ENCODE peak calls at places on chromosome 15, in seven cellular contexts. T, J, H, V, R, X and Z are unnamed samples.

GRCh38 chr15:36831915-36832310 is 252.5 kb downstream of the CDIN1 start:
- DNase-seq in T (no peak), V (no peak), J (no peak), X (no peak), H (no peak), R (no peak), Z (no peak)

GRCh38 chr15:96369825-96370621 is 39.5 kb downstream of the NR2F2 start:
- DNase-seq in T (no peak), H (peak; percentile 73), X (no peak), R (no peak), J (peak; percentile 3), V (no peak), Z (no peak)

GRCh38 chr15:28913171-28913765 is 27.5 kb downstream of the APBA2 start:
- DNase-seq in H (peak; percentile 51), T (no peak), X (no peak), R (no peak), J (peak; percentile 58), V (peak; percentile 24), Z (no peak)

GRCh38 chr15:35741881-35742280 is 195.9 kb upstream of the DPH6 start:
- DNase-seq in H (no peak), V (no peak), T (no peak), J (no peak), X (no peak), R (no peak), Z (no peak)

GRCh38 chr15:41022487-41023090 is 69.3 kb downstream of the CHAC1 start:
- DNase-seq in J (peak; percentile 61), H (peak; percentile 71), X (peak; percentile 30), V (peak; percentile 31), R (peak; percentile 28), T (peak; percentile 28), Z (peak; percentile 21)

GRCh38 chr15:77554306-77555080 is 78.2 kb downstream of the LINGO1 start:
- DNase-seq in T (no peak), H (no peak), X (no peak), J (peak; percentile 70), R (no peak), V (no peak), Z (no peak)

GRCh38 chr15:60713096-60714084 is 234.4 kb upstream of the ICE2 start:
- DNase-seq in V (no peak), T (no peak), R (no peak), X (no peak), H (no peak), J (no peak), Z (no peak)

GRCh38 chr15:42577514-42578031 is 2.2 kb downstream of the STARD9 start:
- DNase-seq in R (no peak), X (no peak), H (no peak), V (no peak), T (no peak), J (no peak), Z (no peak)

GRCh38 chr15:30992465-30992864 is 1.0 kb upstream of the MTMR10 start:
- DNase-seq in T (peak; percentile 27), R (no peak), V (no peak), X (no peak), H (no peak), J (no peak), Z (no peak)

GRCh38 chr15:23395832-23396231 is 41.3 kb downstream of the GOLGA8S start:
- DNase-seq in H (no peak), X (no peak), J (no peak), T (no peak), R (no peak), V (no peak), Z (no peak)

GRCh38 chr15:71455107-71455506 is 339.8 kb downstream of the THSD4 start:
- DNase-seq in J (no peak), T (no peak), R (no peak), H (no peak), X (no peak), V (no peak), Z (no peak)

GRCh38 chr15:69747193-69747592 is 294.6 kb downstream of the RPLP1 start:
- DNase-seq in V (no peak), T (no peak), R (no peak), X (no peak), H (no peak), J (no peak), Z (no peak)

GRCh38 chr15:72421484-72421883 is 23.4 kb downstream of the TMEM202 start:
- DNase-seq in X (no peak), T (no peak), V (no peak), J (no peak), R (no peak), H (no peak), Z (no peak)

GRCh38 chr15:85792102-85792731 is 2.5 kb downstream of the KLHL25 start:
- DNase-seq in J (no peak), H (no peak), T (no peak), V (no peak), R (no peak), X (no peak), Z (no peak)

GRCh38 chr15:79283252-79284048 is 928 bp downstream of the ANKRD34C start:
- DNase-seq in J (peak; percentile 69), H (peak; percentile 89), T (no peak), V (peak; percentile 42), X (peak; percentile 54), R (no peak), Z (no peak)

GRCh38 chr15:60573936-60574335 is 95.0 kb upstream of the ICE2 start:
- DNase-seq in R (no peak), J (no peak), H (no peak), X (no peak), T (no peak), V (no peak), Z (no peak)

GRCh38 chr15:61480295-61480694 is 251.2 kb upstream of the RORA start:
- DNase-seq in V (no peak), T (no peak), J (no peak), R (no peak), X (no peak), H (no peak), Z (no peak)

GRCh38 chr15:75733761-75734651 is 21.4 kb upstream of the CSPG4 start:
- DNase-seq in V (no peak), X (no peak), H (no peak), R (no peak), J (no peak), T (no peak), Z (no peak)

GRCh38 chr15:75731248-75732100 is 18.8 kb upstream of the CSPG4 start:
- DNase-seq in R (no peak), H (peak; percentile 59), V (no peak), X (no peak), J (peak; percentile 56), T (no peak), Z (no peak)

GRCh38 chr15:75732809-75733451 is 20.3 kb upstream of the CSPG4 start:
- DNase-seq in J (peak; percentile 90), X (peak; percentile 70), V (peak; percentile 65), R (peak; percentile 39), H (peak; percentile 86), T (peak; percentile 50), Z (no peak)

GRCh38 chr15:75729304-75730069 is 16.8 kb upstream of the CSPG4 start:
- DNase-seq in X (no peak), V (no peak), R (no peak), H (no peak), T (no peak), J (no peak), Z (no peak)

DNA sequence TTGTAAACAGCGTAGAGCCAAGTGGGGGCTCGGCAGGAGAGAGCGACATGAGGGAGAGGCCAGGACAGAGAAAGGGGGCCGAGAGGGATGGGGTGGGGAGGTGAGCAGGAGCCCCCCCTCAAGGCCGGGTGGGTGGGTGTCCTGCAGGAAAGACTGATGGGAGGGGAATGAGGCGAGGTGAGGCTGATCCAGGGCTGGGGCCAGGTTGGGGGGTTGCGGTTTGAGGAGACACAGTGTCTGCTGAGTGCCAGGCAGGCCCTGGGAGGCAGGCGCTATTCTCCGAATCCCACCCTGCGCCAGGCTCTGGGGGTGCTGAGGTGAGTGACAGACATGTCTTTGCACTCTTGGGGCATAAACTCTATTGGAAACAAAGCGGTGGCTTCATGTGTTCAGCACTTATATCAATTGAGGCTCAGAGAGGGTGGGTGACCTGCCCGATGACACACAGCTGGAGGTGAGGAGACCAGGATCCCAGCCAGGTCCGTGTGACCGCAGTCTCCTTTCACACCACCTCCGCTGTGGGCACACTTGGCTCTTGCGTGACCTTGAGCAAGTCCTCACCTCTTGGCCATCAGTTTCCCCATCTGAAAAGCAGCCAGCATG is 19.7 kb upstream of the CSPG4 start:
- DNase-seq in R (no peak), X (no peak), T (no peak), J (no peak), V (no peak), H (no peak), Z (no peak)
- H3K4me1 ChIP-seq in R (peaks cover 2% of the 10 kb centered on the region), X (peaks cover 29% of the 10 kb centered on the region), T (peaks cover 10% of the 10 kb centered on the region), J (no peaks in the 10 kb centered on the region), V (peaks cover 6% of the 10 kb centered on the region), H (no peaks in the 10 kb centered on the region), Z (no peaks in the 10 kb centered on the region)

DNA sequence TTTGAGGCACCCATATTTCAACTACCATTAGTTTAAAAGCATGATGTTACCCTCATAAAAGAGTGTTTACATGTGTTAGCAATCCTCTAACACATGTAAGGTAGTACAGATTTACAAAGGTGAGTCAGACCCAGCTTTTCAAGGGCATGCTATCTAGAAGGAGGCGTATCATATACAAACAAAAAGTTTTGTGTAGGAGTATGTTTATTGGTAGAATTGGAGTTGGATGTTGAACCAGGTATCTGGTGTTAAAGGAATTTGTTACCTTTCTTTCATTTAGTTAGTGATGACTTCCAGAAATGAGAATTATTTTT is 2.4 kb downstream of the HACD3 start:
- DNase-seq in T (peak; percentile 79), J (no peak), X (peak; percentile 25), R (no peak), H (no peak), V (peak; percentile 44), Z (no peak)
- H3K4me2 ChIP-seq in T (peak overlapping the region; percentile 90), J (no peak overlapping the region), X (peak overlapping the region; percentile 10), R (peak overlapping the region; percentile 0), H (peak overlapping the region; percentile 92), V (peak overlapping the region; percentile 95), Z (peak overlapping the region; percentile 55)

GRCh38 chr15:94203321-94203720 is 28.0 kb upstream of the MCTP2 start:
- DNase-seq in T (no peak), V (no peak), R (no peak), H (peak; percentile 6), X (no peak), J (no peak), Z (no peak)

GRCh38 chr15:94206463-94207167 is 24.7 kb upstream of the MCTP2 start:
- DNase-seq in X (no peak), T (no peak), V (no peak), J (no peak), R (no peak), H (no peak), Z (no peak)

GRCh38 chr15:94199725-94200124 is 31.6 kb upstream of the MCTP2 start:
- DNase-seq in J (no peak), R (no peak), V (no peak), X (no peak), H (no peak), T (no peak), Z (no peak)

GRCh38 chr15:94205366-94205765 is 26.0 kb upstream of the MCTP2 start:
- DNase-seq in T (no peak), H (peak; percentile 7), X (no peak), V (no peak), R (no peak), J (no peak), Z (no peak)
- TF ChIP-seq REST in T (no peak), H (no peak), X (no peak), V (no peak), R (no peak), J (no peak), Z (no peak)

DNA sequence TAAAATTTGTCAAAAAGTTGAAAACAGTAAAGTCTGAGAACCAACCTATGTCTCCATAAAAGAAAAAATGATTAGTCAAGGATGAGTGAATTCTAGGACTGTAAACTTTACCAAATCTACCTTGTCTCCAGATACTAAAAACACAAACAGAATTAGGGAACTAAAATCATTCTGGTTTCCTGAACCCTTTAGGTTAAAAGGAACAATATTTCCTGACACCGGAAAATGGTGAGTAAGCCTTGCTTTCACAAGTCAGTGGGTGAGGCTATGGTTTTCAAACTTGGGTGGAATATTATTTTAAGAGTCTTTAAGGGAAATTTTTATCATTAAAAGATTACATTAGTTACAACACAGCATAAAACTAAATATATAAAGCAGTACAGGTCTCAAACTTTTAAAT is 2.4 kb downstream of the SLC12A6 start:
- DNase-seq in R (no peak), H (no peak), T (no peak), J (no peak), X (no peak), V (no peak), Z (no peak)
- H3K4me1 ChIP-seq in R (peaks cover 3% of the 10 kb centered on the region), H (peaks cover 13% of the 10 kb centered on the region), T (peaks cover 36% of the 10 kb centered on the region), J (peaks cover 27% of the 10 kb centered on the region), X (peaks cover 39% of the 10 kb centered on the region), V (peaks cover 6% of the 10 kb centered on the region), Z (peaks cover 17% of the 10 kb centered on the region)